ENCODE peak calls at places on chromosomes 3 and 15, in four cellular contexts. G is nephron progenitor cell, P is neural crest cell, B is mucosa of descending colon. D is an unnamed sample.

GRCh38 chr3:183844606-183845005 is 19.2 kb upstream of the MAP6D1 start:
- DNase-seq in G (no peak), P (no peak), B (no peak), D (no peak)

GRCh38 chr3:51434746-51435323 is 43.8 kb downstream of the RBM15B start:
- DNase-seq in G (peak; percentile 26), P (peak; percentile 10), B (peak; percentile 77), D (no peak)

GRCh38 chr3:50340404-50341329 is at the start of gene RASSF1:
- DNase-seq in G (no peak), P (no peak), B (peak; percentile 79), D (peak; percentile 84)

GRCh38 chr3:167032267-167032876 is 347.7 kb downstream of the ZBBX start:
- DNase-seq in G (peak; percentile 4), P (no peak), B (peak; percentile 6), D (no peak)

GRCh38 chr15:64695571-64695992 is 79.8 kb downstream of the RBPMS2 start:
- DNase-seq in G (no peak), P (no peak), B (no peak), D (no peak)

GRCh38 chr3:83934208-83935150 is 1024.3 kb upstream of the CADM2 start:
- DNase-seq in G (no peak), P (no peak), B (no peak), D (no peak)

GRCh38 chr3:4525555-4526238 is 32.5 kb downstream of the ITPR1 start:
- DNase-seq in G (no peak), P (no peak), B (no peak), D (no peak)

GRCh38 chr15:71440479-71441071 is 325.3 kb downstream of the THSD4 start:
- DNase-seq in G (no peak), P (no peak), B (peak; percentile 19), D (no peak)

GRCh38 chr3:65178703-65179102 is 490.9 kb upstream of the ADAMTS9 start:
- DNase-seq in G (no peak), P (no peak), B (no peak), D (no peak)

GRCh38 chr3:9214599-9214998 is 34.8 kb downstream of the SRGAP3 start:
- DNase-seq in G (no peak), P (no peak), B (no peak), D (no peak)

GRCh38 chr15:95875141-95875643 is 455.3 kb upstream of the NR2F2 start:
- DNase-seq in G (no peak), P (no peak), B (peak; percentile 26), D (no peak)

GRCh38 chr3:8982509-8982908 is 19.2 kb upstream of the RAD18 start:
- DNase-seq in G (no peak), P (no peak), B (no peak), D (no peak)

GRCh38 chr3:173006006-173006405 is 135.0 kb downstream of the SPATA16 start:
- DNase-seq in G (no peak), P (no peak), B (no peak), D (no peak)

GRCh38 chr15:42082832-42083604 is 11.3 kb downstream of the PLA2G4D start:
- DNase-seq in G (no peak), P (no peak), B (no peak), D (no peak)

GRCh38 chr15:41483115-41483514 is 10.6 kb upstream of the ITPKA start:
- DNase-seq in G (no peak), P (no peak), B (peak; percentile 33), D (no peak)

GRCh38 chr3:28835249-28835648 is 445.6 kb upstream of the RBMS3 start:
- DNase-seq in G (no peak), P (no peak), B (no peak), D (no peak)

GRCh38 chr15:87736401-87736800 is 520.1 kb downstream of the NTRK3 start:
- DNase-seq in G (no peak), P (no peak), B (no peak), D (no peak)

GRCh38 chr3:30042274-30042859 is 564.0 kb upstream of the TGFBR2 start:
- DNase-seq in G (peak; percentile 53), P (peak; percentile 66), B (peak; percentile 86), D (peak; percentile 33)

GRCh38 chr3:39291903-39292329 is 12.1 kb upstream of the CX3CR1 start:
- DNase-seq in G (peak; percentile 80), P (peak; percentile 83), B (peak; percentile 82), D (peak; percentile 75)

GRCh38 chr3:31361391-31362273 is 171.1 kb upstream of the STT3B start:
- DNase-seq in G (peak; percentile 23), P (no peak), B (no peak), D (no peak)

GRCh38 chr3:156776871-156777270 is 49.3 kb upstream of the LEKR1 start:
- DNase-seq in G (no peak), P (no peak), B (no peak), D (no peak)

GRCh38 chr3:14319654-14320182 is 82.7 kb upstream of the SLC6A6 start:
- DNase-seq in G (peak; percentile 39), P (peak; percentile 38), B (peak; percentile 67), D (peak; percentile 31)

GRCh38 chr3:29764603-29765254 is 483.9 kb downstream of the RBMS3 start:
- DNase-seq in G (no peak), P (no peak), B (no peak), D (no peak)

GRCh38 chr3:150961949-150962348 is 10.6 kb downstream of the CLRN1 start:
- DNase-seq in G (no peak), P (no peak), B (no peak), D (no peak)

GRCh38 chr3:109331692-109332091 is 5.7 kb downstream of the DPPA4 start:
- DNase-seq in G (no peak), P (no peak), B (no peak), D (no peak)

GRCh38 chr15:36965561-36966342 is 134.6 kb downstream of the MEIS2 start:
- DNase-seq in G (no peak), P (no peak), B (no peak), D (no peak)

GRCh38 chr15:71538181-71538580 is 272.2 kb upstream of the NR2E3 start:
- DNase-seq in G (no peak), P (no peak), B (no peak), D (no peak)

GRCh38 chr3:62870321-62870720 is 4.9 kb downstream of the CADPS start:
- DNase-seq in G (no peak), P (no peak), B (no peak), D (no peak)

DNA sequence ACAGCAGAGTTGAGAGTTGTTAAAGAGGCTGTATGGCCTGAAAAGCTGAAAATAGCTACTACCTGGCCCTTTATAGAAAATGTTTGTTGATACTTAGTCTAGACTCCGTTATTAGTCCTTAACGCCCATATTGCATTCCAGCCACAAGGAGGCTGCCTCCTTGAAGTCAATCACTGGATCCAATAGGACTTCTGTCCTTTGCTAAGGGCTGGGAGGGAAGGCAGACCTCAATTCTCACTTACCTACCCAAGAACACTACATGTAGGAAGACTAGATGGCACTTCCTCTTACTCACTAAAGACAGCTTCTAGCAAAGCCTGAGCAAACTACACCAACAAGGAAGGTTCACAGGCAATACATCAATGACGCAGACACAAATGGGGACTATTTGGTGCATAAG is 139.5 kb upstream of the HACD2 start:
- DNase-seq in G (no peak), P (no peak), B (no peak), D (no peak)
- TF ChIP-seq CTCF in G (no peak), P (no peak), B (no peak), D (peak; percentile 11)

DNA sequence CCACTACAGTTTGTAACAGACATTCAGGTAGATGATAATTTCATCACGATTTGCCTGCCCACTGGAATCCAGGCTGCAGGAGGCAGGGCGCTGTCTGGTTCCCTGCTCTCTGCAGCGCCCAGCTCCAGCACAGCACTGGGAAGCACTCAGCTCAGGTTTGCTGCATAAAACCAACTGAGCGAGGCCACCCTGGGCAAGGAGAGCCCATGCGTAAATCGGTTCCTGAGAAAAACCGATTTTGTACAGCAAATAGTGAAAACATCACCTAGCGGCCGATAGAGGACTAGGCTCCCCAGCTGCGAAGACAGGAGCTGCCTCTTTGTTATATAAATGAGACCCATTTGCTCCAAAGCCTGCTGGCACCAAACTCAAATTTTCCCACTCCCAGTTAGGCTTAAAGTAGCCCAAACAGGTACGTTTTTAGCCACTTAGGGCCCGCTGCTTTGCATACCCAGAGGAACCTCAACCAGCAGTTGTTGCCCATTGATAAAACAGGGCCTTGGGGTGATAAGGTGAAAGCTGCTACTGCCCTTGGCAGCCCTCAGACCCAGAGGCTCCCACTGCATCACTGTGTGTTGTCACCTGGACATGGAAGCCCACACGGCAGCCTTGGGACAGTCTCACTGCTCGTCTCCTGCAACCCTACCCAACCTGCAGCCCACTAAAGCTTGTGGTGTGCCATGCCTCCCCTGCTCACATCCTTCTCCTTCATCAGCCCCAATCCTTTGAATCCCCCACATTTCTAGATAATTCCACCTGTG is 47.5 kb downstream of the ALDH1L1 start:
- DNase-seq in G (peak; percentile 28), P (no peak), B (no peak), D (peak; percentile 26)
- TF ChIP-seq CTCF in G (peak; percentile 44), P (peak; percentile 56), B (no peak), D (no peak)

DNA sequence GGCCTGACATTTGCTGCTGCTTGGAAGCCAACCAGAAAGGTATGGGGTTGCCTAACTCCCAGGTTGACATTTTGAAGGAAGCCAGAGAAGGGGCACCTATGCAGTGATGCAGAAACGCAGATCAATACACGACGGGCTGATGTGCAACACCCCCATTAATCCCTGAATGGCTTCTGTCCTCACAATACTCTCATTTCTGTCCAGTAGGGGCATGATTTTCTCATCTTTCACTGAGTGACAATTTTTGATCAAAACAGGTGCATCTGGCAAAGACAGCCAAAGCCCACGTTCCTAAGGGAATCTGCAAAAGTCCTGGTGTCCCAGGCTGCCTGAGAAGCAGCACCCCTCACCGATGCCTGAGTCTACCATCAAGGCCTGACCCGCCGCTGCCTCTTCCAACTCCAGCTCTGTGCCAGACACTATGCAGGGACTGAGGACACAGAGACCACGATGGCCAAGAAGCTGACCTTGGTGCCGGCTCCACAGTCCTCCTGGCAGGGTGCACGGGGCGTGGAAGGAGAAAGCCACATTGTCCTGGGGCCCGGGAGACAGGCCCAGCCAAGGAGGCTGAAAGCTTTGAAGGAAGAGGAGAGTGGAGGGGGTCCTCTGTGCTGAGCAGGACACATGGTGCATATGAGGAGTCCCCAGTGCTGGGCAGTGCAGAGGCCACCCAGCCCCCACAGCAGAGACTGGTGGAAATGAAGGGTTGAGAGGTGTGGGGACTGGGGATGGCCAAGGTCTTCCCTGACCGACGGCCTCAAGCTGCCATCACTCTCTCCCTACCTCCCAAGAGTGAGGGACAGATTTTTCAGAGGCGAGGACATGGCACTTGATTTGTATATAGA is 159.6 kb downstream of the NUP210 start:
- DNase-seq in G (no peak), P (no peak), B (no peak), D (no peak)
- TF ChIP-seq CTCF in G (no peak), P (peak; percentile 38), B (no peak), D (no peak)

GRCh38 chr3:119463171-119464169 is at the start of gene TMEM39A:
- DNase-seq in G (peak; percentile 99), P (peak; percentile 98), B (peak; percentile 100), D (peak; percentile 100)
- TF ChIP-seq CTCF in G (no peak), P (peak; percentile 20), B (peak; percentile 8), D (no peak)